ENCODE peak calls at places on chromosomes 11 and 22, in eight cellular contexts. F, S, I, Y, N, X, T and O are unnamed samples.

GRCh38 chr11:39541945-39542351 is 1917.5 kb downstream of the LRRC4C start:
- DNase-seq in N (no peak), F (no peak), T (no peak), S (no peak), X (peak; percentile 23), Y (no peak), I (no peak), O (no peak)

GRCh38 chr11:93020248-93021088 is 51.0 kb downstream of the MTNR1B start:
- DNase-seq in F (no peak), Y (no peak), N (peak; percentile 61), T (no peak), I (no peak), X (no peak), S (no peak), O (no peak)

GRCh38 chr11:10540546-10540914 is 457 bp downstream of the RNF141 start:
- DNase-seq in F (no peak), Y (peak; percentile 68), T (peak; percentile 19), I (no peak), N (no peak), X (peak; percentile 80), S (peak; percentile 51), O (no peak)

GRCh38 chr11:84564180-84564866 is 1062.8 kb downstream of the DLG2 start:
- DNase-seq in Y (no peak), T (peak; percentile 64), I (peak; percentile 26), S (peak; percentile 49), F (no peak), N (no peak), X (peak; percentile 73), O (no peak)

GRCh38 chr22:30356392-30357230 is at the start of the genes CCDC157 and SF3A1:
- DNase-seq in Y (peak; percentile 92), T (peak; percentile 76), X (peak; percentile 89), F (peak; percentile 71), I (peak; percentile 80), S (peak; percentile 93), N (peak; percentile 56), O (peak; percentile 79)

GRCh38 chr11:80103149-80103859 is 662.5 kb upstream of the TENM4 start:
- DNase-seq in I (peak; percentile 58), S (no peak), Y (no peak), X (no peak), T (no peak), N (peak; percentile 87), F (no peak), O (no peak)

GRCh38 chr22:43777204-43777671 is 34.9 kb downstream of the EFCAB6 start:
- DNase-seq in N (peak; percentile 46), S (no peak), I (peak; percentile 15), X (no peak), T (no peak), Y (no peak), F (no peak), O (no peak)

GRCh38 chr11:8329961-8330361 is 66.3 kb upstream of the LMO1 start:
- DNase-seq in T (no peak), X (no peak), S (no peak), I (no peak), F (no peak), Y (no peak), N (no peak), O (no peak)

GRCh38 chr22:30752771-30753170 is 58.1 kb downstream of the OSBP2 start:
- DNase-seq in F (no peak), N (no peak), X (no peak), S (no peak), T (no peak), I (no peak), Y (no peak), O (no peak)

GRCh38 chr11:87330072-87330678 is 292.4 kb downstream of the TMEM135 start:
- DNase-seq in X (no peak), F (no peak), N (no peak), I (no peak), T (no peak), S (no peak), Y (no peak), O (no peak)

GRCh38 chr11:69403556-69404215 is 77.8 kb upstream of the LINC01488 start:
- DNase-seq in I (no peak), Y (no peak), X (no peak), T (no peak), N (no peak), S (peak; percentile 70), F (no peak), O (no peak)

GRCh38 chr11:46371994-46372393 is 9.5 kb upstream of the MDK start:
- DNase-seq in X (no peak), F (no peak), Y (no peak), N (no peak), T (no peak), S (no peak), I (no peak), O (no peak)

GRCh38 chr22:38177926-38178604 is 3.6 kb downstream of the PLA2G6 start:
- DNase-seq in T (no peak), F (no peak), S (peak; percentile 50), Y (no peak), N (peak; percentile 44), X (peak; percentile 37), I (peak; percentile 53), O (no peak)

GRCh38 chr11:62147545-62147944 is 23.7 kb downstream of the INCENP start:
- DNase-seq in S (no peak), X (no peak), F (no peak), N (no peak), Y (peak; percentile 55), T (no peak), I (no peak), O (no peak)

GRCh38 chr22:23113067-23113846 is 28.5 kb downstream of the RSPH14 start:
- DNase-seq in T (no peak), N (no peak), Y (no peak), S (peak; percentile 31), F (no peak), I (no peak), X (peak; percentile 34), O (no peak)

GRCh38 chr11:80748207-80748606 is 1307.4 kb upstream of the TENM4 start:
- DNase-seq in I (no peak), Y (no peak), S (no peak), X (no peak), T (no peak), N (no peak), F (no peak), O (no peak)

GRCh38 chr11:8234425-8234821 is 29.3 kb downstream of the LMO1 start:
- DNase-seq in F (no peak), S (no peak), Y (no peak), X (no peak), I (peak; percentile 84), N (no peak), T (no peak), O (no peak)

GRCh38 chr22:44658371-44658953 is 43.5 kb upstream of the PRR5 start:
- DNase-seq in Y (no peak), F (no peak), T (no peak), X (no peak), S (no peak), I (no peak), N (no peak), O (no peak)

GRCh38 chr11:124898711-124899110 is 1.0 kb upstream of the ROBO4 start:
- DNase-seq in N (no peak), X (no peak), Y (peak; percentile 50), F (no peak), T (no peak), S (no peak), I (no peak), O (no peak)

GRCh38 chr22:39314251-39314971 is 5.0 kb downstream of the RPL3 start:
- DNase-seq in F (no peak), X (peak; percentile 59), Y (no peak), I (no peak), T (no peak), N (no peak), S (no peak), O (no peak)

GRCh38 chr11:94641167-94641761 is 74.1 kb downstream of the PIWIL4 start:
- DNase-seq in S (no peak), Y (no peak), T (no peak), I (no peak), F (no peak), N (no peak), X (no peak), O (no peak)

GRCh38 chr22:50260801-50261614 is 475 bp downstream of the MAPK12 start:
- DNase-seq in T (peak; percentile 40), N (no peak), Y (no peak), I (no peak), X (peak; percentile 53), S (peak; percentile 76), F (no peak), O (no peak)

GRCh38 chr22:23126165-23127054 is 15.4 kb downstream of the RSPH14 start:
- DNase-seq in S (no peak), T (no peak), N (no peak), X (no peak), I (no peak), F (no peak), Y (no peak), O (no peak)

GRCh38 chr11:7548659-7549283 is 35.0 kb downstream of the PPFIBP2 start:
- DNase-seq in X (peak; percentile 58), N (no peak), S (peak; percentile 35), Y (no peak), F (no peak), I (peak; percentile 15), T (no peak), O (no peak)

GRCh38 chr11:114986365-114986764 is 308.0 kb downstream of the NXPE2 start:
- DNase-seq in S (no peak), F (no peak), X (no peak), Y (no peak), N (no peak), T (no peak), I (no peak), O (no peak)

GRCh38 chr22:28141614-28142013 is 222.6 kb upstream of the PITPNB start:
- DNase-seq in N (peak; percentile 54), F (no peak), I (no peak), Y (no peak), T (no peak), S (no peak), X (no peak), O (no peak)

GRCh38 chr11:12159351-12160099 is 49.1 kb downstream of the MICAL2 start:
- DNase-seq in T (no peak), N (no peak), I (peak; percentile 69), Y (no peak), X (no peak), F (no peak), S (peak; percentile 82), O (no peak)

GRCh38 chr11:74462009-74462408 is 5.3 kb downstream of the KCNE3 start:
- DNase-seq in T (peak; percentile 18), Y (no peak), S (peak; percentile 97), X (peak; percentile 87), N (no peak), F (no peak), I (no peak), O (no peak)